ENCODE peak calls at places on chromosome 12, in six cellular contexts. Y is fibroblast of lung, E is pancreas, V is iPS DF 6.9, R is gastrocnemius medialis, I is sigmoid colon. G is an unnamed sample. For H3K4me1 and H3K9me3, the result is how much of the 10 kb centered on the place peaks cover.

GRCh38 chr12:34404377-34405285 is 382.3 kb downstream of the ALG10 start:
- DNase-seq in Y (no peak), E (no peak), V (no peak), R (peak), I (peak), G (peak)

GRCh38 chr12:114368685-114369084 is 37.3 kb downstream of the TBX5 start:
- DNase-seq in Y (no peak), E (no peak), V (no peak), R (no peak), I (no peak), G (no peak)

GRCh38 chr12:114864688-114865685 is 181.0 kb upstream of the TBX3 start:
- DNase-seq in Y (no peak), E (no peak), V (no peak), R (no peak), I (no peak), G (no peak)

GRCh38 chr12:51592034-51592705 is 1.1 kb downstream of the SCN8A start:
- DNase-seq in Y (peak), E (no peak), V (no peak), R (no peak), I (no peak), G (no peak)

GRCh38 chr12:56636675-56637540 is 6.8 kb upstream of the BAZ2A start:
- DNase-seq in Y (peak), E (peak), V (peak), R (peak), I (peak), G (peak)

GRCh38 chr12:109581856-109582255 is 8.3 kb downstream of the MVK start:
- DNase-seq in Y (peak), E (no peak), V (no peak), R (no peak), I (no peak), G (no peak)

GRCh38 chr12:1418144-1418543 is 176.2 kb downstream of the FBXL14 start:
- DNase-seq in Y (no peak), E (no peak), V (no peak), R (no peak), I (no peak), G (no peak)

GRCh38 chr12:28899951-28900350 is 249.1 kb upstream of the FAR2 start:
- DNase-seq in Y (peak), E (no peak), V (no peak), R (no peak), I (no peak), G (no peak)

GRCh38 chr12:16605666-16606116 is 271 bp downstream of the LMO3 start:
- DNase-seq in Y (peak), E (no peak), V (no peak), R (no peak), I (peak), G (no peak)

GRCh38 chr12:18430425-18431048 is 169.2 kb downstream of the PIK3C2G start:
- DNase-seq in Y (peak), E (peak), V (no peak), R (no peak), I (no peak), G (peak)

GRCh38 chr12:89825591-89826449 is 117.2 kb upstream of the ATP2B1 start:
- DNase-seq in Y (peak), E (no peak), V (no peak), R (no peak), I (no peak), G (no peak)

GRCh38 chr12:98845957-98846356 is 200.9 kb downstream of the APAF1 start:
- DNase-seq in Y (peak), E (no peak), V (no peak), R (no peak), I (no peak), G (no peak)

GRCh38 chr12:5499566-5500325 is 67.8 kb downstream of the NTF3 start:
- DNase-seq in Y (peak), E (no peak), V (no peak), R (no peak), I (no peak), G (no peak)
- H3K27ac ChIP-seq in Y (peak), E (no peak), V (no peak), R (no peak), I (no peak), G (no peak)

GRCh38 chr12:122124370-122124769 is 45.8 kb downstream of the MLXIP start:
- DNase-seq in Y (no peak), E (no peak), V (no peak), R (no peak), I (peak), G (no peak)
- H3K4me1 ChIP-seq in Y (under half), E (under half), V (under half), R (half or more), I (half or more), G (under half)

GRCh38 chr12:30396576-30396975 is 299.1 kb downstream of the IPO8 start:
- DNase-seq in Y (no peak), E (no peak), V (no peak), R (no peak), I (no peak), G (no peak)
- H3K9me3 ChIP-seq in Y (under half), E (under half), V (under half), R (under half), I (under half), G (half or more)

GRCh38 chr12:52690351-52691075 is 10.3 kb upstream of the KRT1 start:
- DNase-seq in Y (no peak), E (no peak), V (no peak), R (no peak), I (no peak), G (no peak)

GRCh38 chr12:52693261-52693660 is 10.1 kb downstream of the KRT77 start:
- DNase-seq in Y (no peak), E (no peak), V (no peak), R (peak), I (no peak), G (no peak)

GRCh38 chr12:52691076-52691764 is 11.0 kb upstream of the KRT1 start:
- DNase-seq in Y (no peak), E (no peak), V (no peak), R (no peak), I (no peak), G (peak)

GRCh38 chr12:52692253-52692652 is 11.1 kb downstream of the KRT77 start:
- DNase-seq in Y (no peak), E (no peak), V (no peak), R (no peak), I (no peak), G (peak)

GRCh38 chr12:52691765-52692150 is 11.6 kb upstream of the KRT1 start:
- DNase-seq in Y (no peak), E (no peak), V (no peak), R (no peak), I (no peak), G (no peak)
- H3K27ac ChIP-seq in Y (no peak), E (no peak), V (no peak), R (no peak), I (no peak), G (no peak)

DNA sequence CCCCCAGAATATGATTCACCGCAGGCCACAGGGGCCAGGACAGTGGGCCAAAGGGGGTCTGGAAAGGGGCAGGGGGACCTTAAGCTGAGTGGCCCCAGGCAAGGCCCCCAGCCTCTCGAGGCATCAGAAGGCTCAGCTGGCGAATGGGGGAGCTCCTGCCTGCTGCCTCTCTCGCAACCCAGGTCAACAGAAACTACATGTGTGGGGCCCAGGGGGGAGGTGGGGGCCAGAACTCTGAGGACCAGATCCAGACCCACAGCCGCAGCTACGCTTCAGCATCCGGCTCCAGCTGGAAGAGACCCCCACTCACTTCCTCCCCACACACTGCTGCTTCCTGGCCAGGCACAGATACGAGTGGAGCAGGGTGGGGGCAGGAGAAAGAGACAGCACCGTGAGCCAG is 46.5 kb downstream of the NCOR2 start:
- DNase-seq in Y (no peak), E (no peak), V (no peak), R (no peak), I (no peak), G (no peak)
- H3K4me1 ChIP-seq in Y (under half), E (under half), V (under half), R (half or more), I (half or more), G (under half)

GRCh38 chr12:130026608-130027176 is 122.9 kb upstream of the TMEM132D start:
- DNase-seq in Y (no peak), E (no peak), V (no peak), R (no peak), I (no peak), G (peak)
- H3K9me3 ChIP-seq in Y (under half), E (under half), V (under half), R (under half), I (under half), G (under half)